ENCODE peak calls at places on chromosomes 16 and 17, in seven cellular contexts. B, W, Q, X, E, P and A are unnamed samples.

GRCh38 chr17:27376637-27377547 is 79.4 kb upstream of the KSR1 start:
- DNase-seq in X (peak), E (no peak), Q (no peak), P (no peak), W (no peak), B (peak), A (no peak)

GRCh38 chr16:85162478-85163277 is 50.4 kb upstream of the CIBAR2 start:
- DNase-seq in X (peak), W (no peak), B (peak), E (no peak), Q (no peak), P (peak), A (no peak)

GRCh38 chr17:6231886-6232767 is 161.9 kb downstream of the WSCD1 start:
- DNase-seq in B (no peak), P (peak), E (peak), Q (no peak), W (no peak), X (no peak), A (no peak)

GRCh38 chr16:27217256-27217655 is 13.9 kb downstream of the KDM8 start:
- DNase-seq in Q (no peak), X (peak), P (peak), W (no peak), E (peak), B (peak), A (no peak)

GRCh38 chr16:70697601-70698170 is 11.8 kb upstream of the MTSS2 start:
- DNase-seq in B (peak), Q (no peak), E (no peak), P (no peak), W (no peak), X (no peak), A (no peak)

GRCh38 chr16:83744521-83744981 is 63.2 kb upstream of the HSBP1 start:
- DNase-seq in P (no peak), W (peak), X (peak), E (peak), B (no peak), Q (no peak), A (peak)

GRCh38 chr17:50872710-50873424 is 6.7 kb upstream of the TOB1 start:
- DNase-seq in Q (no peak), P (peak), X (peak), W (no peak), B (peak), E (no peak), A (no peak)

GRCh38 chr17:29726721-29727252 is 104.1 kb upstream of the CORO6 start:
- DNase-seq in P (peak), W (no peak), Q (no peak), E (no peak), B (no peak), X (peak), A (no peak)

GRCh38 chr16:57413301-57413730 is 8.7 kb downstream of the CCL17 start:
- DNase-seq in Q (no peak), E (no peak), B (no peak), W (no peak), P (no peak), X (no peak), A (no peak)

GRCh38 chr17:64778367-64779290 is 116.5 kb upstream of the SMURF2 start:
- DNase-seq in Q (no peak), W (peak), E (no peak), P (peak), B (no peak), X (no peak), A (peak)

GRCh38 chr17:44053130-44053872 is 13.2 kb downstream of the LSM12 start:
- DNase-seq in P (no peak), B (no peak), X (no peak), Q (no peak), E (no peak), W (no peak), A (no peak)

GRCh38 chr16:4316732-4317461 is 1.0 kb downstream of the GLIS2 start:
- DNase-seq in X (no peak), W (no peak), Q (no peak), P (no peak), E (peak), B (peak), A (peak)

GRCh38 chr17:73148540-73149334 is 16.1 kb upstream of the SSTR2 start:
- DNase-seq in E (no peak), W (no peak), P (no peak), X (no peak), Q (no peak), B (no peak), A (no peak)

GRCh38 chr17:82388223-82388921 is 16.8 kb downstream of the UTS2R start:
- DNase-seq in E (no peak), X (no peak), W (no peak), P (no peak), Q (no peak), B (no peak), A (no peak)

GRCh38 chr16:24635900-24636610 is 93.4 kb upstream of the TNRC6A start:
- DNase-seq in E (peak), P (peak), X (peak), W (no peak), Q (no peak), B (peak), A (peak)

GRCh38 chr17:49191917-49192741 is 18.2 kb downstream of the GNGT2 start:
- DNase-seq in B (peak), W (peak), X (peak), Q (peak), E (peak), P (peak), A (peak)

GRCh38 chr17:61199431-61200348 is 200.0 kb upstream of the TBX2 start:
- DNase-seq in W (no peak), B (no peak), Q (no peak), P (no peak), X (no peak), E (no peak), A (no peak)

GRCh38 chr16:61887903-61888302 is 148.3 kb downstream of the CDH8 start:
- DNase-seq in Q (no peak), X (no peak), B (peak), P (peak), E (no peak), W (peak), A (no peak)

GRCh38 chr16:17803625-17804410 is 333.1 kb upstream of the XYLT1 start:
- DNase-seq in P (no peak), E (no peak), B (peak), X (peak), Q (no peak), W (no peak), A (no peak)

GRCh38 chr17:43438626-43439529 is 40.1 kb downstream of the ARL4D start:
- DNase-seq in Q (no peak), X (peak), E (no peak), B (no peak), W (no peak), P (no peak), A (no peak)

GRCh38 chr17:64259922-64260321 is 3.1 kb downstream of the TEX2 start:
- DNase-seq in W (no peak), Q (no peak), B (peak), X (peak), E (no peak), P (peak), A (no peak)

GRCh38 chr17:82238562-82239201 is 9.8 kb downstream of the SLC16A3 start:
- DNase-seq in Q (no peak), X (peak), E (peak), P (peak), W (peak), B (peak), A (peak)